ENCODE peak calls at places on chromosomes 5 and 9, in four cellular contexts. U is RWPE1, O is HuH-7.5, G is stomach. V is an unnamed sample.

GRCh38 chr9:86749530-86750275 is 197.6 kb downstream of the GAS1 start:
- DNase-seq in U (no peak), O (no peak), G (no peak), V (no peak)

GRCh38 chr9:95088421-95089161 is 228.9 kb downstream of the FANCC start:
- DNase-seq in O (no peak), U (no peak), G (no peak), V (peak)

GRCh38 chr5:142613231-142613630 is 72.7 kb downstream of the FGF1 start:
- DNase-seq in O (no peak), U (no peak), G (no peak), V (peak)

GRCh38 chr5:170892201-170892600 is 30.4 kb downstream of the RANBP17 start:
- DNase-seq in U (no peak), O (no peak), G (no peak), V (peak)

GRCh38 chr5:132211787-132212186 is 15.9 kb downstream of the P4HA2 start:
- DNase-seq in O (no peak), G (no peak), U (no peak), V (no peak)

GRCh38 chr9:116288658-116289057 is 135.1 kb downstream of the PAPPA start:
- DNase-seq in O (no peak), U (peak), G (no peak), V (peak)

GRCh38 chr9:126860077-126860756 is at the start of gene ZBTB34:
- DNase-seq in O (peak), G (peak), U (peak), V (peak)

GRCh38 chr5:89583534-89583933 is 700.5 kb upstream of the MEF2C start:
- DNase-seq in G (no peak), U (no peak), O (no peak), V (no peak)

GRCh38 chr9:114012126-114012525 is 66.0 kb downstream of the AMBP start:
- DNase-seq in U (no peak), O (no peak), G (no peak), V (no peak)

GRCh38 chr5:170137694-170138214 is 32.1 kb downstream of the FOXI1 start:
- DNase-seq in G (no peak), O (no peak), U (no peak), V (no peak)

GRCh38 chr9:133251773-133252172 is 23.2 kb downstream of the ABO start:
- DNase-seq in O (no peak), G (no peak), U (no peak), V (no peak)

GRCh38 chr9:71944754-71945409 is 33.4 kb downstream of the C9orf85 start:
- DNase-seq in U (peak), O (no peak), G (no peak), V (no peak)

GRCh38 chr5:77379558-77380061 is 112.5 kb downstream of the WDR41 start:
- DNase-seq in U (no peak), O (no peak), G (no peak), V (no peak)

GRCh38 chr5:69252437-69252836 is 17.8 kb downstream of the CDK7 start:
- DNase-seq in U (no peak), O (no peak), G (no peak), V (no peak)

GRCh38 chr5:109529520-109529919 is 119.7 kb upstream of the PJA2 start:
- DNase-seq in U (no peak), G (peak), O (no peak), V (no peak)

GRCh38 chr9:130212543-130213297 is 40.5 kb downstream of the NCS1 start:
- DNase-seq in G (no peak), O (no peak), U (no peak), V (no peak)

GRCh38 chr5:65830856-65831255 is 95.5 kb upstream of the ERBIN start:
- DNase-seq in O (no peak), U (no peak), G (no peak), V (no peak)

GRCh38 chr5:107975568-107975967 is 304.8 kb upstream of the EFNA5 start:
- DNase-seq in U (no peak), O (no peak), G (no peak), V (no peak)

GRCh38 chr9:93665566-93666278 is 89.3 kb downstream of the PHF2 start:
- DNase-seq in O (no peak), U (no peak), G (no peak), V (no peak)

GRCh38 chr5:112479418-112479817 is 60.3 kb upstream of the EPB41L4A start:
- DNase-seq in G (no peak), O (no peak), U (peak), V (peak)

GRCh38 chr5:170289749-170290148 is 7.8 kb downstream of the LCP2 start:
- DNase-seq in O (no peak), G (no peak), U (no peak), V (no peak)

GRCh38 chr5:125582358-125582757 is 835.9 kb upstream of the ZNF608 start:
- DNase-seq in U (no peak), O (no peak), G (no peak), V (no peak)

GRCh38 chr9:134034215-134035040 is 9.1 kb downstream of the BRD3OS start:
- DNase-seq in U (no peak), G (no peak), O (no peak), V (no peak)

V was measured in HT1080.